ENCODE peak calls at places on chromosomes 13 and 19, in eight cellular contexts. F is neural progenitor cell; J is gastrocnemius medialis; A is adrenal gland; P is CD8-positive, alpha-beta T cell; B is body of pancreas; Y is H9; K is H1. D is an unnamed sample.

GRCh38 chr19:980133-980998 is 3.8 kb upstream of the WDR18 start:
- DNase-seq in A (no peak), P (no peak), J (no peak), Y (peak), B (no peak), F (peak), K (no peak), D (peak)

GRCh38 chr13:28185256-28185655 is 46.9 kb downstream of the PAN3 start:
- DNase-seq in P (no peak), F (no peak), J (no peak), B (no peak), K (no peak), Y (no peak), A (no peak), D (no peak)

GRCh38 chr13:99027260-99027659 is 49.4 kb upstream of the DOCK9 start:
- DNase-seq in K (no peak), J (no peak), A (no peak), P (no peak), Y (no peak), B (no peak), F (no peak), D (no peak)

GRCh38 chr13:31045621-31046081 is 113.2 kb downstream of the TEX26 start:
- DNase-seq in F (no peak), J (no peak), A (peak), K (no peak), Y (no peak), P (peak), B (peak), D (no peak)

GRCh38 chr13:86585826-86586225 is 786.6 kb upstream of the SLITRK6 start:
- DNase-seq in A (peak), K (no peak), B (peak), Y (no peak), J (no peak), P (no peak), F (no peak), D (no peak)

GRCh38 chr19:17220207-17220758 is 5.1 kb downstream of the USE1 start:
- DNase-seq in P (no peak), Y (no peak), K (no peak), F (no peak), J (no peak), A (peak), B (no peak), D (peak)

GRCh38 chr13:107874456-107874855 is 340.9 kb downstream of the LIG4 start:
- DNase-seq in J (no peak), B (no peak), F (no peak), Y (no peak), K (no peak), P (no peak), A (no peak), D (no peak)

GRCh38 chr13:31166591-31166990 is 4.9 kb upstream of the HSPH1 start:
- DNase-seq in A (no peak), Y (no peak), P (no peak), K (no peak), F (no peak), J (no peak), B (no peak), D (no peak)

GRCh38 chr13:47306991-47307390 is 410.1 kb upstream of the HTR2A start:
- DNase-seq in F (no peak), Y (no peak), J (no peak), P (no peak), A (no peak), K (no peak), B (no peak), D (no peak)

GRCh38 chr19:17097593-17098126 is 22.1 kb downstream of the MYO9B start:
- DNase-seq in K (no peak), P (no peak), F (no peak), A (peak), J (no peak), Y (no peak), B (no peak), D (peak)

GRCh38 chr13:83620535-83621220 is 261.6 kb downstream of the SLITRK1 start:
- DNase-seq in P (no peak), F (no peak), B (no peak), K (no peak), A (no peak), J (no peak), Y (no peak), D (no peak)

GRCh38 chr13:66071608-66072007 is 1158.5 kb downstream of the PCDH9 start:
- DNase-seq in B (no peak), P (no peak), K (no peak), F (no peak), Y (no peak), J (no peak), A (no peak), D (no peak)

GRCh38 chr13:45046445-45046844 is 57.1 kb downstream of the GPALPP1 start:
- DNase-seq in K (no peak), F (no peak), A (no peak), Y (no peak), J (no peak), B (no peak), P (no peak), D (no peak)

GRCh38 chr13:51988988-51989618 is 22.1 kb downstream of the ATP7B start:
- DNase-seq in J (no peak), K (no peak), B (no peak), Y (no peak), A (no peak), F (no peak), P (no peak), D (no peak)

GRCh38 chr13:79647518-79647917 is 166.6 kb downstream of the NDFIP2 start:
- DNase-seq in A (no peak), B (no peak), J (peak), P (no peak), K (no peak), F (no peak), Y (no peak), D (no peak)

GRCh38 chr19:38842439-38843174 is 7.2 kb downstream of the HNRNPL start:
- DNase-seq in K (no peak), Y (no peak), A (no peak), J (no peak), P (peak), B (peak), F (no peak), D (no peak)
- H3K27ac ChIP-seq in K (no peak), Y (no peak), A (no peak), J (peak), P (peak), B (no peak), F (no peak), D (peak)

DNA sequence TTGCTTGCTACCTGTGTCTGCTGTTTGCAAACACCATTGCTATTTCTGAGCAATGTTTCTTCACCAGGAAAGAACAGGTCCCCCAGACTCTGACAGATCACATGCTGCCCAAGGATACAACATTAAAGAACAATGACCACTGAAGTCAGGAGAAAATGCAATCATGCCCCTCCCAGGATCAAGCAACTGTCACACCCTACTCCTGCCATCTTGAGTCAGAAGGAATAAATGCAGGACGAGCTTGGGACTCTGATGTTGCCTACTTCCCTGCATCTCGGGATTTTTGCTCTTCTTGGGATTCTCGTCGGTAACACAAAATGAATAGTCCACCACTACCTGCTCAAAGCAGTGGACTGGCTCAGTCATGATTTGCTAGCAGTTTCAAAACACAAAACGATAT is 490.6 kb downstream of the COG6 start:
- DNase-seq in P (no peak), Y (peak), A (no peak), K (no peak), F (peak), J (no peak), B (no peak), D (no peak)
- TF ChIP-seq CTCF in P (no peak), Y (peak), A (no peak), K (peak), F (peak), J (no peak), B (no peak), D (no peak)

GRCh38 chr19:8025321-8025720 is 19.9 kb upstream of the ELAVL1 start:
- DNase-seq in Y (no peak), P (no peak), B (no peak), A (no peak), J (no peak), F (no peak), K (no peak), D (no peak)

GRCh38 chr19:8020681-8021080 is 15.2 kb upstream of the ELAVL1 start:
- DNase-seq in A (no peak), F (no peak), J (no peak), Y (no peak), K (no peak), B (no peak), P (no peak), D (no peak)

GRCh38 chr19:8023371-8023770 is 17.9 kb upstream of the ELAVL1 start:
- DNase-seq in B (no peak), K (no peak), F (no peak), Y (no peak), P (no peak), J (no peak), A (no peak), D (no peak)

GRCh38 chr19:8021374-8021773 is 15.9 kb upstream of the ELAVL1 start:
- DNase-seq in F (no peak), Y (no peak), B (no peak), A (no peak), P (no peak), K (no peak), J (no peak), D (no peak)

GRCh38 chr19:8022275-8022674 is 16.8 kb upstream of the ELAVL1 start:
- DNase-seq in K (no peak), F (no peak), P (no peak), Y (no peak), A (no peak), B (no peak), J (no peak), D (no peak)
- H3K27ac ChIP-seq in K (no peak), F (no peak), P (no peak), Y (no peak), A (no peak), B (no peak), J (no peak), D (no peak)

GRCh38 chr13:55244991-55245644 is 1895.6 kb upstream of the PRR20A start:
- DNase-seq in K (peak), P (no peak), A (no peak), B (peak), J (no peak), F (peak), Y (peak), D (peak)
- TF ChIP-seq CTCF in K (peak), P (no peak), A (no peak), B (peak), J (no peak), F (peak), Y (peak), D (no peak)

GRCh38 chr13:50914301-50914700 is 4.7 kb downstream of the RNASEH2B start:
- DNase-seq in Y (no peak), K (no peak), F (no peak), J (no peak), B (no peak), P (no peak), A (no peak), D (no peak)
- H3K27ac ChIP-seq in Y (no peak), K (no peak), F (no peak), J (no peak), B (no peak), P (no peak), A (no peak), D (no peak)

GRCh38 chr13:82330499-82330898 is 1551.8 kb downstream of the SLITRK1 start:
- DNase-seq in K (no peak), A (no peak), J (no peak), Y (no peak), P (no peak), F (no peak), B (no peak), D (no peak)
- TF ChIP-seq CTCF in K (peak), A (peak), J (peak), Y (peak), P (no peak), F (peak), B (peak), D (peak)

GRCh38 chr13:97273341-97273831 is 51.3 kb downstream of the MBNL2 start:
- DNase-seq in P (no peak), B (no peak), Y (no peak), K (no peak), A (no peak), J (no peak), F (no peak), D (no peak)
- H3K27ac ChIP-seq in P (no peak), B (peak), Y (no peak), K (no peak), A (no peak), J (peak), F (no peak), D (no peak)